ENCODE peak calls at places on chromosomes 3 and 15, in six cellular contexts. X, A, C, K, Z and N are unnamed samples.
A peak's percentile ranks its signal among the peaks of the same experiment; 100 is the strongest.

GRCh38 chr3:54366839-54367238 is 244.5 kb downstream of the CACNA2D3 start:
- DNase-seq in A (no peak), C (peak; percentile 10), Z (no peak), K (no peak), X (no peak), N (peak; percentile 24)

GRCh38 chr15:42933886-42934667 is 13.5 kb upstream of the TTBK2 start:
- DNase-seq in C (no peak), X (no peak), A (no peak), K (no peak), Z (no peak), N (no peak)

GRCh38 chr15:88917764-88918163 is 4.6 kb upstream of the MFGE8 start:
- DNase-seq in A (no peak), X (no peak), Z (no peak), C (no peak), K (no peak), N (no peak)

GRCh38 chr3:61560452-61561373 is 658 bp upstream of the PTPRG start:
- DNase-seq in Z (peak; percentile 76), X (peak; percentile 82), C (peak; percentile 78), A (peak; percentile 29), K (no peak), N (peak; percentile 82)

GRCh38 chr15:29105151-29105785 is 164.4 kb downstream of the NSMCE3 start:
- DNase-seq in K (peak; percentile 1), Z (no peak), X (no peak), C (no peak), A (no peak), N (peak; percentile 26)

GRCh38 chr15:69074843-69075224 is 60.3 kb downstream of the NOX5 start:
- DNase-seq in X (no peak), K (no peak), C (peak; percentile 20), Z (no peak), A (no peak), N (no peak)

GRCh38 chr3:196711838-196712513 is at the start of the genes CEP19 and PIGX:
- DNase-seq in Z (peak; percentile 81), A (peak; percentile 30), K (peak; percentile 94), X (peak; percentile 85), C (peak; percentile 87), N (peak; percentile 91)

GRCh38 chr15:25787855-25788521 is 75.1 kb downstream of the ATP10A start:
- DNase-seq in X (peak; percentile 3), Z (peak; percentile 7), A (no peak), K (no peak), C (peak; percentile 21), N (peak; percentile 19)

GRCh38 chr15:64619880-64620839 is 155.2 kb downstream of the RBPMS2 start:
- DNase-seq in A (no peak), Z (no peak), X (peak; percentile 86), C (no peak), K (no peak), N (no peak)

GRCh38 chr3:113287818-113288648 is 76.7 kb downstream of the BOC start:
- DNase-seq in A (peak; percentile 58), C (peak; percentile 53), X (peak; percentile 72), K (peak; percentile 21), Z (peak; percentile 54), N (no peak)

GRCh38 chr3:171804618-171805389 is 5.5 kb downstream of the PLD1 start:
- DNase-seq in Z (no peak), X (no peak), A (no peak), K (no peak), C (no peak), N (no peak)

GRCh38 chr15:78422571-78423340 is 15.3 kb upstream of the IREB2 start:
- DNase-seq in K (peak; percentile 43), C (peak; percentile 78), Z (peak; percentile 77), X (peak; percentile 62), A (no peak), N (peak; percentile 69)

GRCh38 chr3:46276497-46277099 is 34.3 kb downstream of the CCR3 start:
- DNase-seq in K (peak; percentile 53), C (peak; percentile 85), Z (no peak), A (no peak), X (peak; percentile 67), N (peak; percentile 78)

GRCh38 chr15:45251888-45252287 is at the start of gene SLC28A2:
- DNase-seq in Z (no peak), K (no peak), A (no peak), C (peak; percentile 16), X (no peak), N (no peak)

GRCh38 chr3:140285380-140285779 is 350.4 kb downstream of the CLSTN2 start:
- DNase-seq in X (no peak), K (no peak), C (no peak), Z (no peak), A (no peak), N (no peak)

GRCh38 chr3:117611242-117611641 is 901.7 kb downstream of the TUSC7 start:
- DNase-seq in X (no peak), K (no peak), C (no peak), A (no peak), Z (no peak), N (no peak)

GRCh38 chr3:142595581-142595950 is 627 bp upstream of the PLS1 start:
- DNase-seq in A (peak; percentile 56), Z (peak; percentile 66), K (no peak), C (no peak), X (peak; percentile 66), N (no peak)

GRCh38 chr15:99944131-99944530 is 210.9 kb upstream of the LYSMD4 start:
- DNase-seq in A (no peak), C (no peak), Z (no peak), X (no peak), K (no peak), N (no peak)

GRCh38 chr15:101167791-101168462 is 83.9 kb downstream of the CHSY1 start:
- DNase-seq in K (peak; percentile 39), C (peak; percentile 30), A (peak; percentile 77), Z (no peak), X (peak; percentile 77), N (peak; percentile 49)

GRCh38 chr3:3172627-3173026 is 6.9 kb downstream of the CRBN start:
- DNase-seq in C (no peak), A (no peak), Z (no peak), X (no peak), K (no peak), N (no peak)

GRCh38 chr3:127796751-127797150 is 25.6 kb downstream of the MGLL start:
- DNase-seq in K (no peak), C (no peak), Z (no peak), A (no peak), X (no peak), N (no peak)

GRCh38 chr3:14837864-14838263 is 19.1 kb downstream of the FGD5 start:
- DNase-seq in Z (no peak), C (no peak), X (no peak), A (no peak), K (no peak), N (no peak)

GRCh38 chr15:95017950-95018349 is 786.6 kb downstream of the MCTP2 start:
- DNase-seq in X (peak; percentile 39), A (no peak), K (no peak), Z (no peak), C (peak; percentile 16), N (peak; percentile 39)

GRCh38 chr15:65110676-65111292 is 4.2 kb downstream of the UBAP1L start:
- DNase-seq in K (no peak), X (peak; percentile 76), Z (no peak), A (no peak), C (no peak), N (no peak)

GRCh38 chr3:183502782-183503181 is 52.7 kb downstream of the KLHL6 start:
- DNase-seq in C (no peak), K (no peak), A (no peak), Z (no peak), X (peak; percentile 40), N (no peak)

GRCh38 chr3:102031834-102032233 is 182.5 kb downstream of the NFKBIZ start:
- DNase-seq in X (no peak), C (no peak), K (no peak), Z (no peak), A (no peak), N (no peak)